ENCODE peak calls at places on chromosomes 6 and 20, in five cellular contexts. B is NCI-H1105, O is NCI-H748 treated with DMSO at 0.1 percent for 48 hours, T is AG20443, K is HS-5. P is an unnamed sample.

GRCh38 chr6:129575378-129576118 is 134.4 kb downstream of the ARHGAP18 start:
- DNase-seq in B (no peak), O (peak; percentile 23), T (peak; percentile 62), K (no peak), P (no peak)

GRCh38 chr6:150001295-150001990 is 23.9 kb downstream of the RAET1L start:
- DNase-seq in B (no peak), O (no peak), T (no peak), K (no peak), P (no peak)

GRCh38 chr20:35478804-35479472 is 23.5 kb downstream of the CEP250 start:
- DNase-seq in B (no peak), O (no peak), T (no peak), K (no peak), P (no peak)

GRCh38 chr6:167577891-167578361 is 248.8 kb upstream of the AFDN start:
- DNase-seq in B (no peak), O (no peak), T (no peak), K (no peak), P (no peak)

GRCh38 chr6:139448998-139449610 is 74.7 kb upstream of the CITED2 start:
- DNase-seq in B (no peak), O (no peak), T (no peak), K (no peak), P (no peak)

GRCh38 chr6:35496036-35496850 is 636 bp downstream of the TEAD3 start:
- DNase-seq in B (no peak), O (no peak), T (peak; percentile 79), K (no peak), P (no peak)

GRCh38 chr6:35945650-35946025 is 24.7 kb upstream of the SRPK1 start:
- DNase-seq in B (no peak), O (no peak), T (no peak), K (no peak), P (no peak)

GRCh38 chr6:37607949-37608348 is 89.7 kb downstream of the MDGA1 start:
- DNase-seq in B (no peak), O (no peak), T (peak; percentile 40), K (no peak), P (no peak)

GRCh38 chr6:26103141-26103769 is 16.0 kb downstream of the HFE start:
- DNase-seq in B (no peak), O (no peak), T (peak; percentile 30), K (no peak), P (no peak)

GRCh38 chr6:16663896-16664295 is 97.4 kb downstream of the ATXN1 start:
- DNase-seq in B (no peak), O (no peak), T (no peak), K (no peak), P (no peak)

GRCh38 chr6:142744836-142745235 is 200.1 kb downstream of the HIVEP2 start:
- DNase-seq in B (no peak), O (no peak), T (peak; percentile 41), K (no peak), P (no peak)

GRCh38 chr6:44528716-44529115 is 141.2 kb downstream of the CDC5L start:
- DNase-seq in B (no peak), O (no peak), T (no peak), K (no peak), P (no peak)

GRCh38 chr6:139820191-139820590 is 445.7 kb upstream of the CITED2 start:
- DNase-seq in B (no peak), O (no peak), T (peak; percentile 49), K (peak; percentile 68), P (no peak)

GRCh38 chr6:15299430-15300131 is 53.7 kb downstream of the JARID2 start:
- DNase-seq in B (no peak), O (no peak), T (peak; percentile 29), K (peak; percentile 47), P (no peak)

GRCh38 chr6:89140347-89141159 is 5.3 kb upstream of the PM20D2 start:
- DNase-seq in B (no peak), O (no peak), T (no peak), K (no peak), P (no peak)

GRCh38 chr6:89048985-89049384 is 31.6 kb upstream of the PNRC1 start:
- DNase-seq in B (no peak), O (no peak), T (no peak), K (peak; percentile 20), P (no peak)

P was measured in Panc1.